ENCODE peak calls at places on chromosomes 16 and 17, in six cellular contexts. X is fibroblast of villous mesenchyme, Q is AG04450, D is osteocyte, Z is lower lobe of right lung, P is lung. N is an unnamed sample.

GRCh38 chr17:75325827-75326586 is 36.8 kb upstream of the SLC25A19 start:
- DNase-seq in X (no peak), D (no peak), Q (no peak), P (no peak), Z (no peak), N (no peak)

GRCh38 chr16:84355149-84355548 is 13.2 kb upstream of the ATP2C2 start:
- DNase-seq in X (no peak), Q (no peak), Z (no peak), P (no peak), D (no peak), N (no peak)

GRCh38 chr17:17675925-17676534 is 5.2 kb upstream of the RAI1 start:
- DNase-seq in Z (no peak), D (no peak), Q (no peak), P (no peak), X (peak; percentile 48), N (no peak)

GRCh38 chr17:67624886-67625656 is 92.7 kb upstream of the NOL11 start:
- DNase-seq in Z (no peak), P (no peak), X (no peak), D (no peak), Q (no peak), N (no peak)

GRCh38 chr17:21381076-21381706 is 5.0 kb downstream of the KCNJ12 start:
- DNase-seq in X (no peak), Z (no peak), Q (no peak), P (no peak), D (no peak), N (no peak)

GRCh38 chr17:55241097-55241496 is 23.7 kb upstream of the HLF start:
- DNase-seq in Q (no peak), P (no peak), Z (no peak), X (no peak), D (no peak), N (no peak)

GRCh38 chr16:87138316-87138715 is 178.9 kb downstream of the C16orf95 start:
- DNase-seq in D (no peak), Z (no peak), Q (no peak), P (no peak), X (no peak), N (no peak)

GRCh38 chr17:49784636-49785035 is 3.8 kb upstream of the KAT7 start:
- DNase-seq in Q (no peak), P (no peak), D (no peak), X (no peak), Z (no peak), N (no peak)

GRCh38 chr16:68401871-68402747 is 46.2 kb downstream of the SMPD3 start:
- DNase-seq in D (no peak), Q (no peak), P (no peak), X (peak; percentile 25), Z (peak; percentile 11), N (no peak)

GRCh38 chr17:9821921-9822320 is at the start of gene GSG1L2:
- DNase-seq in X (no peak), Q (no peak), Z (no peak), D (no peak), P (no peak), N (no peak)

GRCh38 chr17:14622622-14623101 is 321.8 kb downstream of the HS3ST3B1 start:
- DNase-seq in D (no peak), Z (no peak), Q (no peak), P (no peak), X (peak; percentile 36), N (no peak)

GRCh38 chr17:65556910-65557348 is 4.5 kb downstream of the AXIN2 start:
- DNase-seq in D (no peak), X (no peak), P (no peak), Q (no peak), Z (no peak), N (no peak)

GRCh38 chr17:77453613-77454559 is 313.1 kb downstream of the SEC14L1 start:
- DNase-seq in X (peak; percentile 88), Q (no peak), D (no peak), P (no peak), Z (no peak), N (no peak)

GRCh38 chr17:557371-557770 is 157.3 kb downstream of the VPS53 start:
- DNase-seq in Z (no peak), X (peak; percentile 39), Q (peak; percentile 10), D (no peak), P (no peak), N (no peak)

GRCh38 chr16:65704866-65705265 is 583.0 kb upstream of the CDH11 start:
- DNase-seq in Z (no peak), D (no peak), P (no peak), Q (no peak), X (no peak), N (no peak)

GRCh38 chr17:6603746-6604325 is 36.7 kb downstream of the KIAA0753 start:
- DNase-seq in X (peak; percentile 24), Z (no peak), Q (no peak), D (no peak), P (peak; percentile 59), N (no peak)

GRCh38 chr17:30208214-30208613 is 27.3 kb downstream of the SLC6A4 start:
- DNase-seq in Z (no peak), X (no peak), Q (no peak), P (no peak), D (no peak), N (no peak)

GRCh38 chr17:65987988-65988387 is 203.9 kb downstream of the CEP112 start:
- DNase-seq in Z (no peak), D (no peak), Q (peak; percentile 7), P (no peak), X (peak; percentile 24), N (no peak)

GRCh38 chr17:63399316-63399715 is 46.8 kb downstream of the CYB561 start:
- DNase-seq in Z (no peak), Q (no peak), D (no peak), X (peak; percentile 47), P (no peak), N (no peak)

GRCh38 chr16:87725596-87726235 is 40.1 kb downstream of the KLHDC4 start:
- DNase-seq in Q (no peak), P (peak; percentile 57), Z (peak; percentile 75), X (peak; percentile 34), D (no peak), N (no peak)

GRCh38 chr16:75764154-75764768 is 38.0 kb upstream of the CPHXL start:
- DNase-seq in X (peak; percentile 70), Z (no peak), P (peak; percentile 43), D (no peak), Q (peak; percentile 32), N (peak; percentile 47)

GRCh38 chr17:82525712-82526111 is 6.2 kb downstream of the FOXK2 start:
- DNase-seq in X (no peak), P (no peak), D (no peak), Q (no peak), Z (no peak), N (no peak)

GRCh38 chr17:82527893-82528292 is 8.4 kb downstream of the FOXK2 start:
- DNase-seq in Z (no peak), Q (no peak), X (no peak), P (no peak), D (no peak), N (no peak)

GRCh38 chr17:82529914-82530300 is 10.4 kb downstream of the FOXK2 start:
- DNase-seq in X (no peak), Z (peak; percentile 11), P (no peak), Q (no peak), D (no peak), N (no peak)

GRCh38 chr17:82531431-82531881 is 11.9 kb downstream of the FOXK2 start:
- DNase-seq in Z (peak; percentile 14), D (no peak), Q (peak; percentile 48), X (peak; percentile 68), P (no peak), N (no peak)

DNA sequence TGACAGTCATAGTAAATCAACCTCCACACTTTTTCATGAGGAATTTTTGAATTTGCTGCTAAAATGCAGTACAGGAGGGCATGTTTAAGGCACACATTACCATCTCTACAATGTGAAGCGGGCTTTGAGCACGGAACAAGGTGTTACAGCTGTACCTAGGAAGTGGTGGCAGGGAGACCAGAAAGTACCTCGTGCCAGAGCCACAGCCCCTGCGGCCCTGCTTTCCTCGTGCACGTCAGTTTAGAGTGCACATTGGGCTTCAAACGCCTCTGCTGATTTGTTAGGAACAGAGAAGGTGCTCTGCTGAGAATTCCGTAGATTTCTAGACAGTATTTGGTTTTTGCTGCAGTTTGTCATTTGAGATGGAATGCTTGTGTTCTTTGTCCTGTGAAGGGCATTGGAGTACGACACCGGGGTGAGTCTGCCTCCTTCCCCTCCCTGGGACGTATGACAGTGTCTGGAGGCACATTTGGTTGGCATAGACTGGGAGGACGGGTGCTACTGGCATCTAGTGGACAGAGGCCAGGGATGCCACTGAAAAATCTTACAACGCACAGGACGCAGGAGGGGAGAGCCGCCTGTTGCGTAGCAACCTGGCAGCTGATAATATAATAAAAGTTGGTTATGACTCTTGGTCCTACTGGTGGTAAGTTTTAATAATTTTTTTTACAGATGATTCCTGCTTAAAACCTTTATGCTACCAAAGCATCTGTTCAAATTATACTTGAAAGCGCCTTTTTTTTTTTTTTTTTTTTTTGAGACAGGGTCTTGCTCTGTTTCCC is 9.1 kb downstream of the FOXK2 start:
- DNase-seq in P (peak; percentile 53), D (no peak), Q (no peak), X (peak; percentile 50), Z (peak; percentile 61), N (no peak)
- TF ChIP-seq CTCF in P (peak; percentile 2), D (peak; percentile 65), Q (peak; percentile 27), X (peak; percentile 40), Z (peak; percentile 43), N (peak; percentile 37)

GRCh38 chr17:8631554-8631877 is 991 bp upstream of the MYH10 start:
- DNase-seq in Z (no peak), X (no peak), Q (no peak), D (no peak), P (no peak), N (no peak)
- TF ChIP-seq CTCF in Z (no peak), X (no peak), Q (no peak), D (no peak), P (no peak), N (no peak)

GRCh38 chr17:45110676-45111611 is 21.4 kb downstream of the PLCD3 start:
- DNase-seq in Q (no peak), P (no peak), D (no peak), X (no peak), Z (no peak), N (no peak)

GRCh38 chr17:45106582-45106981 is 25.7 kb downstream of the PLCD3 start:
- DNase-seq in Z (no peak), Q (no peak), P (no peak), X (no peak), D (no peak), N (no peak)

GRCh38 chr17:45108051-45108450 is 24.3 kb downstream of the PLCD3 start:
- DNase-seq in D (no peak), X (no peak), P (no peak), Z (no peak), Q (no peak), N (no peak)

GRCh38 chr17:45107286-45107685 is 25.0 kb downstream of the PLCD3 start:
- DNase-seq in Z (no peak), P (no peak), D (no peak), X (no peak), Q (no peak), N (no peak)

GRCh38 chr17:45108595-45109521 is 23.5 kb downstream of the PLCD3 start:
- DNase-seq in Z (no peak), Q (no peak), D (no peak), P (no peak), X (no peak), N (no peak)
- TF ChIP-seq CTCF in Z (no peak), Q (peak; percentile 7), D (no peak), P (no peak), X (peak; percentile 17), N (no peak)

DNA sequence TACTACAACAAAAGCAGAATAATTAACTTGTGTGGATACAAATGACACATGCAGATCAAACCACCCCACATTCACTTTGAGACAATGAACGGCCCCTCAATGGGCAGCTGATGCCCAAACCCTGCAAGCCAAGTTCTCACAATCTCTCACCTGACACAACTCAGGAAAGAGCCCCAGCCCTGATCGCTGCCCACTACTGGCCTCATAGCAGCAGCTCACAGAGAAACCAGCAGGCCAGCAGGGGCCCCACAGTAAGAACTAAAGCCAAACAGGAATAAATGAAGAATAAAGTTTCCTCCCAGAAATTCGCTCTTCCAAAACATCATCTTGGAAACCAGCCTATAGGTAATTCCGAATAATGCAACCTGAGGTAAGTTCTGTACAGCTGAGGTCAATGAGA is 7.7 kb downstream of the AKTIP start:
- DNase-seq in D (no peak), Q (no peak), X (no peak), Z (no peak), P (no peak), N (no peak)
- TF ChIP-seq CTCF in D (no peak), Q (no peak), X (peak; percentile 9), Z (no peak), P (no peak), N (no peak)

N was measured in neural crest cell.